ENCODE peak calls at places on chromosome 5, in four cellular contexts. H is endothelial cell, T is brain pericyte, J is HAP-1. I is an unnamed sample.

GRCh38 chr5:57499262-57500050 is 16.8 kb upstream of the ACTBL2 start:
- DNase-seq in H (peak), T (peak), J (peak), I (no peak)

GRCh38 chr5:168851902-168852321 is 272.7 kb upstream of the PANK3 start:
- DNase-seq in H (no peak), T (no peak), J (peak), I (no peak)

GRCh38 chr5:139295692-139296091 is 2.2 kb downstream of the MATR3 start:
- DNase-seq in H (no peak), T (no peak), J (no peak), I (no peak)

GRCh38 chr5:172005708-172006377 is 595 bp downstream of the FBXW11 start:
- DNase-seq in H (peak), T (no peak), J (no peak), I (no peak)

GRCh38 chr5:64108674-64109073 is 57.0 kb upstream of the RNF180 start:
- DNase-seq in H (no peak), T (no peak), J (no peak), I (no peak)

GRCh38 chr5:14869286-14870164 is 2.1 kb downstream of the ANKH start:
- DNase-seq in H (no peak), T (no peak), J (no peak), I (no peak)

GRCh38 chr5:72634444-72634843 is 127.2 kb upstream of the ZNF366 start:
- DNase-seq in H (no peak), T (no peak), J (no peak), I (no peak)

GRCh38 chr5:78518365-78519197 is 130.0 kb downstream of the LHFPL2 start:
- DNase-seq in H (peak), T (peak), J (no peak), I (no peak)

GRCh38 chr5:61755726-61756125 is 423.7 kb downstream of the ZSWIM6 start:
- DNase-seq in H (no peak), T (no peak), J (peak), I (no peak)

GRCh38 chr5:109816732-109817131 is 127.0 kb downstream of the MAN2A1 start:
- DNase-seq in H (no peak), T (no peak), J (no peak), I (no peak)

GRCh38 chr5:139378941-139379361 is 4.1 kb downstream of the SLC23A1 start:
- DNase-seq in H (no peak), T (no peak), J (no peak), I (no peak)

GRCh38 chr5:169149317-169149716 is 151.6 kb downstream of the SLIT3 start:
- DNase-seq in H (peak), T (no peak), J (peak), I (no peak)